ENCODE peak calls at places on chromosomes 11 and 22, in six cellular contexts. X is lower lobe of right lung, L is GM04504, P is HFF-Myc, J is iris pigment epithelial cell, T is HEK293T. E is an unnamed sample.

GRCh38 chr11:44505591-44506054 is 59.8 kb upstream of the CD82 start:
- DNase-seq in P (no peak), X (no peak), J (peak), T (no peak), L (peak), E (no peak)

GRCh38 chr11:108549319-108549885 is 44.2 kb downstream of the EXPH5 start:
- DNase-seq in L (no peak), J (no peak), X (no peak), T (no peak), P (no peak), E (no peak)

GRCh38 chr11:43680521-43681505 is at the start of gene HSD17B12:
- DNase-seq in L (peak), T (peak), J (peak), P (peak), X (peak), E (peak)

GRCh38 chr22:39115976-39116621 is 19.1 kb downstream of the APOBEC3H start:
- DNase-seq in J (no peak), T (no peak), L (no peak), X (no peak), P (no peak), E (no peak)

GRCh38 chr11:27462543-27462942 is 10.0 kb downstream of the LGR4 start:
- DNase-seq in J (peak), T (no peak), X (no peak), P (no peak), L (no peak), E (no peak)

GRCh38 chr11:65491614-65492386 is 7.0 kb upstream of the MALAT1 start:
- DNase-seq in L (peak), T (no peak), X (peak), P (no peak), J (peak), E (no peak)

GRCh38 chr11:27722117-27722844 is 22.0 kb upstream of the BDNF start:
- DNase-seq in L (no peak), T (no peak), P (no peak), J (peak), X (no peak), E (no peak)

GRCh38 chr11:56624661-56625110 is 10.0 kb upstream of the OR5M1 start:
- DNase-seq in T (peak), J (peak), P (peak), L (peak), X (no peak), E (no peak)

GRCh38 chr11:63505857-63506528 is at the start of gene LGALS12:
- DNase-seq in J (no peak), P (no peak), T (no peak), L (no peak), X (peak), E (no peak)

GRCh38 chr22:27204280-27204679 is 546.9 kb downstream of the MIAT start:
- DNase-seq in T (no peak), X (no peak), J (no peak), P (no peak), L (no peak), E (no peak)

GRCh38 chr11:2787816-2788750 is 88.3 kb upstream of the KCNQ1OT1 start:
- DNase-seq in P (no peak), L (no peak), J (no peak), X (no peak), T (no peak), E (no peak)

GRCh38 chr22:50012201-50013181 is at the start of gene IL17REL:
- DNase-seq in L (no peak), X (no peak), P (no peak), J (no peak), T (no peak), E (no peak)

GRCh38 chr11:130314749-130315285 is at the start of gene ZBTB44:
- DNase-seq in T (peak), X (peak), P (peak), J (peak), L (peak), E (peak)

GRCh38 chr22:38089474-38089851 is 5.5 kb upstream of the SLC16A8 start:
- DNase-seq in X (no peak), T (no peak), P (no peak), J (no peak), L (no peak), E (no peak)

GRCh38 chr11:36449566-36450390 is 60.3 kb downstream of the TRAF6 start:
- DNase-seq in L (no peak), T (no peak), P (no peak), X (no peak), J (no peak), E (no peak)

GRCh38 chr11:127109796-127110195 is 109.2 kb upstream of the KIRREL3 start:
- DNase-seq in J (no peak), L (no peak), T (no peak), X (no peak), P (no peak), E (no peak)

GRCh38 chr11:3942956-3943497 is 87.6 kb downstream of the STIM1 start:
- DNase-seq in X (no peak), T (no peak), J (no peak), L (no peak), P (no peak), E (no peak)

GRCh38 chr11:117179048-117179999 is 781 bp downstream of the SIDT2 start:
- DNase-seq in P (no peak), L (peak), X (peak), J (no peak), T (peak), E (no peak)

GRCh38 chr11:76288166-76288978 is 82.1 kb upstream of the WNT11 start:
- DNase-seq in T (no peak), J (no peak), P (no peak), X (no peak), L (no peak), E (no peak)

GRCh38 chr11:35418847-35419712 is at the start of gene SLC1A2:
- DNase-seq in J (peak), T (peak), X (peak), P (no peak), L (no peak), E (no peak)

E was measured in AG04450.